ENCODE peak calls at places on chromosome 19, in eight cellular contexts. I, G, K, B, A, F, E and L are unnamed samples.

GRCh38 chr19:30062331-30063183 is 120.5 kb downstream of the URI1 start:
- DNase-seq in F (no peak), E (no peak), B (no peak), K (no peak), A (no peak), I (no peak), G (no peak), L (peak; percentile 27)

GRCh38 chr19:10842788-10843187 is 5.4 kb upstream of the C19orf38 start:
- DNase-seq in K (no peak), E (no peak), A (no peak), I (no peak), B (no peak), G (no peak), F (no peak), L (no peak)

GRCh38 chr19:31905980-31906948 is 439.1 kb upstream of the ZNF507 start:
- DNase-seq in F (no peak), I (no peak), G (no peak), A (no peak), E (no peak), B (no peak), K (no peak), L (no peak)

GRCh38 chr19:39737929-39738328 is at the start of gene CLC:
- DNase-seq in F (no peak), K (no peak), B (no peak), A (no peak), I (no peak), G (no peak), E (no peak), L (no peak)

GRCh38 chr19:55777528-55777927 is 8.6 kb downstream of the RFPL4AL1 start:
- DNase-seq in K (no peak), A (no peak), E (no peak), I (no peak), F (peak; percentile 9), B (no peak), G (no peak), L (no peak)

GRCh38 chr19:2538096-2538757 is 62.3 kb downstream of the GADD45B start:
- DNase-seq in B (no peak), I (no peak), K (no peak), A (no peak), F (no peak), G (no peak), E (no peak), L (no peak)

GRCh38 chr19:42277821-42278809 is 9.1 kb downstream of the CIC start:
- DNase-seq in F (no peak), E (no peak), K (no peak), A (no peak), B (no peak), I (no peak), G (no peak), L (peak; percentile 18)

GRCh38 chr19:46860846-46861690 is at the start of gene ARHGAP35:
- DNase-seq in I (no peak), E (peak; percentile 89), G (peak; percentile 63), F (peak; percentile 68), K (no peak), B (no peak), A (peak; percentile 82), L (no peak)

GRCh38 chr19:18253130-18253529 is 21.1 kb downstream of the IQCN start:
- DNase-seq in E (no peak), A (no peak), K (no peak), F (no peak), I (no peak), B (no peak), G (no peak), L (no peak)

GRCh38 chr19:11196406-11197287 is 698 bp downstream of the KANK2 start:
- DNase-seq in K (no peak), G (no peak), B (no peak), A (peak; percentile 54), I (no peak), E (peak; percentile 63), F (peak; percentile 32), L (no peak)

GRCh38 chr19:17282488-17283256 is 971 bp downstream of the ANKLE1 start:
- DNase-seq in E (peak; percentile 89), B (peak; percentile 45), F (peak; percentile 93), A (peak; percentile 92), K (no peak), G (peak; percentile 79), I (no peak), L (peak; percentile 89)

GRCh38 chr19:38543807-38544568 is 73.8 kb downstream of the MAP4K1 start:
- DNase-seq in G (no peak), F (peak; percentile 74), B (peak; percentile 37), K (peak; percentile 27), A (no peak), E (no peak), I (peak; percentile 63), L (no peak)
- TF ChIP-seq CTCF in G (peak; percentile 41), F (peak; percentile 30), B (peak; percentile 51), K (peak; percentile 47), A (peak; percentile 32), E (no peak), I (peak; percentile 55), L (no peak)

GRCh38 chr19:52188822-52189744 is 769 bp upstream of the PPP2R1A start:
- DNase-seq in F (no peak), K (peak; percentile 19), G (no peak), B (no peak), E (peak; percentile 97), I (no peak), A (peak; percentile 96), L (peak; percentile 95)
- TF ChIP-seq CTCF in F (no peak), K (peak; percentile 15), G (no peak), B (no peak), E (peak; percentile 27), I (no peak), A (no peak), L (no peak)

GRCh38 chr19:1104452-1105216 is 840 bp downstream of the GPX4 start:
- DNase-seq in K (no peak), B (no peak), G (peak; percentile 83), A (peak; percentile 80), E (peak; percentile 90), I (no peak), F (peak; percentile 76), L (peak; percentile 78)
- TF ChIP-seq CTCF in K (no peak), B (no peak), G (no peak), A (no peak), E (no peak), I (peak; percentile 1), F (no peak), L (no peak)

GRCh38 chr19:36378625-36379509 is at the start of gene ZFP14:
- DNase-seq in E (peak; percentile 95), F (peak; percentile 88), A (peak; percentile 92), B (peak; percentile 65), G (peak; percentile 92), I (peak; percentile 67), K (peak; percentile 82), L (peak; percentile 87)
- TF ChIP-seq CTCF in E (no peak), F (no peak), A (no peak), B (peak; percentile 26), G (no peak), I (peak; percentile 38), K (peak; percentile 13), L (no peak)

GRCh38 chr19:44694184-44694579 is 4.8 kb upstream of the CEACAM16 start:
- DNase-seq in G (no peak), E (no peak), K (no peak), B (no peak), A (no peak), I (no peak), F (peak; percentile 30), L (no peak)
- TF ChIP-seq CTCF in G (no peak), E (no peak), K (no peak), B (peak; percentile 16), A (no peak), I (peak; percentile 25), F (no peak), L (peak; percentile 22)